ENCODE peak calls at places on chromosome 6, in nine cellular contexts. U is KBM-7, V is NCI-H774, J is fibroblast of mammary gland, M is NCI-H1417, H is C1 segment of cervical spinal cord, G is astrocyte of the hippocampus, I is AG08395, O is ELR. Y is an unnamed sample.

GRCh38 chr6:114096553-114097172 is 125.7 kb upstream of the HDAC2 start:
- DNase-seq in U (peak; percentile 30), V (peak; percentile 81), J (peak; percentile 19), M (peak; percentile 40), H (no peak), G (peak; percentile 65), I (peak; percentile 32), O (peak; percentile 73), Y (peak; percentile 51)

GRCh38 chr6:18207949-18208348 is 52.7 kb downstream of the KDM1B start:
- DNase-seq in U (no peak), V (peak; percentile 52), J (no peak), M (peak; percentile 81), H (no peak), G (no peak), I (no peak), O (no peak), Y (no peak)

GRCh38 chr6:15957655-15958169 is 171.2 kb upstream of the MYLIP start:
- DNase-seq in U (no peak), V (no peak), J (no peak), M (no peak), H (no peak), G (no peak), I (no peak), O (no peak), Y (no peak)

GRCh38 chr6:137722749-137723272 is 144.2 kb upstream of the TNFAIP3 start:
- DNase-seq in U (peak; percentile 27), V (no peak), J (no peak), M (no peak), H (no peak), G (no peak), I (no peak), O (no peak), Y (peak; percentile 14)

GRCh38 chr6:156557269-156557885 is 219.8 kb upstream of the ARID1B start:
- DNase-seq in U (peak; percentile 9), V (peak; percentile 99), J (no peak), M (peak; percentile 37), H (no peak), G (peak; percentile 81), I (peak; percentile 56), O (no peak), Y (peak; percentile 76)

GRCh38 chr6:151900897-151901485 is 93.5 kb downstream of the ESR1 start:
- DNase-seq in U (no peak), V (no peak), J (no peak), M (no peak), H (no peak), G (no peak), I (no peak), O (no peak), Y (no peak)

GRCh38 chr6:35209081-35209480 is 4.7 kb upstream of the SCUBE3 start:
- DNase-seq in U (no peak), V (peak; percentile 19), J (no peak), M (no peak), H (no peak), G (no peak), I (no peak), O (no peak), Y (no peak)

GRCh38 chr6:7589949-7590917 is at the start of gene SNRNP48:
- DNase-seq in U (peak; percentile 94), V (peak; percentile 88), J (peak; percentile 89), M (peak; percentile 96), H (peak; percentile 91), G (peak; percentile 97), I (peak; percentile 96), O (peak; percentile 95), Y (peak; percentile 95)

GRCh38 chr6:163752446-163752845 is 337.9 kb downstream of the QKI start:
- DNase-seq in U (no peak), V (no peak), J (no peak), M (no peak), H (no peak), G (no peak), I (no peak), O (no peak), Y (no peak)

GRCh38 chr6:5471044-5471443 is 209.7 kb downstream of the FARS2 start:
- DNase-seq in U (peak; percentile 75), V (peak; percentile 77), J (peak; percentile 64), M (peak; percentile 50), H (peak; percentile 12), G (peak; percentile 81), I (peak; percentile 75), O (peak; percentile 73), Y (peak; percentile 70)

GRCh38 chr6:148835920-148836441 is 89.2 kb downstream of the UST start:
- DNase-seq in U (no peak), V (no peak), J (peak; percentile 96), M (no peak), H (no peak), G (peak; percentile 66), I (peak; percentile 74), O (peak; percentile 76), Y (peak; percentile 75)

GRCh38 chr6:168640738-168641137 is 199.8 kb downstream of the SMOC2 start:
- DNase-seq in U (no peak), V (no peak), J (peak; percentile 10), M (no peak), H (no peak), G (no peak), I (no peak), O (no peak), Y (no peak)

GRCh38 chr6:1346556-1347186 is 34.8 kb downstream of the FOXQ1 start:
- DNase-seq in U (no peak), V (no peak), J (no peak), M (no peak), H (no peak), G (peak; percentile 57), I (no peak), O (no peak), Y (no peak)

GRCh38 chr6:7172605-7173185 is 64.9 kb downstream of the RREB1 start:
- DNase-seq in U (no peak), V (no peak), J (peak; percentile 82), M (no peak), H (no peak), G (peak; percentile 47), I (peak; percentile 74), O (no peak), Y (peak; percentile 80)

GRCh38 chr6:8085053-8085511 is 17.3 kb downstream of the EEF1E1 start:
- DNase-seq in U (no peak), V (no peak), J (peak; percentile 96), M (no peak), H (no peak), G (peak; percentile 86), I (no peak), O (peak; percentile 96), Y (peak; percentile 93)

GRCh38 chr6:85192186-85192585 is 257.7 kb upstream of the NT5E start:
- DNase-seq in U (no peak), V (no peak), J (peak; percentile 85), M (no peak), H (no peak), G (peak; percentile 30), I (peak; percentile 55), O (peak; percentile 13), Y (peak; percentile 44)

GRCh38 chr6:158131926-158132325 is 36.1 kb downstream of the SERAC1 start:
- DNase-seq in U (peak; percentile 47), V (no peak), J (peak; percentile 35), M (peak; percentile 15), H (no peak), G (no peak), I (peak; percentile 6), O (peak; percentile 64), Y (no peak)

GRCh38 chr6:145643760-145644159 is 91.6 kb downstream of the EPM2A start:
- DNase-seq in U (no peak), V (no peak), J (peak; percentile 81), M (no peak), H (no peak), G (no peak), I (no peak), O (peak; percentile 76), Y (peak; percentile 25)

GRCh38 chr6:35735452-35735851 is 1.4 kb upstream of the ARMC12 start:
- DNase-seq in U (no peak), V (no peak), J (no peak), M (no peak), H (no peak), G (no peak), I (no peak), O (no peak), Y (no peak)

GRCh38 chr6:148455225-148455624 is 112.6 kb downstream of the SASH1 start:
- DNase-seq in U (no peak), V (no peak), J (peak; percentile 94), M (no peak), H (no peak), G (no peak), I (no peak), O (peak; percentile 64), Y (peak; percentile 84)

GRCh38 chr6:146347690-146348089 is 195.9 kb upstream of the RAB32 start:
- DNase-seq in U (no peak), V (no peak), J (no peak), M (no peak), H (no peak), G (no peak), I (no peak), O (no peak), Y (no peak)

GRCh38 chr6:106122306-106122940 is 36.3 kb downstream of the PRDM1 start:
- DNase-seq in U (no peak), V (no peak), J (no peak), M (peak; percentile 78), H (no peak), G (no peak), I (no peak), O (no peak), Y (no peak)

GRCh38 chr6:79984261-79984660 is 20.2 kb upstream of the TTK start:
- DNase-seq in U (peak; percentile 6), V (no peak), J (peak; percentile 18), M (peak; percentile 70), H (no peak), G (peak; percentile 85), I (peak; percentile 13), O (peak; percentile 9), Y (peak; percentile 64)

GRCh38 chr6:154488802-154489437 is 21.6 kb downstream of the CNKSR3 start:
- DNase-seq in U (no peak), V (no peak), J (peak; percentile 89), M (no peak), H (no peak), G (peak; percentile 91), I (peak; percentile 76), O (peak; percentile 68), Y (peak; percentile 85)

GRCh38 chr6:145028144-145028818 is 707.0 kb downstream of the EPM2A start:
- DNase-seq in U (peak; percentile 43), V (no peak), J (peak; percentile 56), M (peak; percentile 45), H (no peak), G (peak; percentile 44), I (peak; percentile 55), O (peak; percentile 67), Y (peak; percentile 51)

GRCh38 chr6:26267083-26267589 is 97.9 kb upstream of the BTN3A2 start:
- DNase-seq in U (no peak), V (no peak), J (no peak), M (no peak), H (no peak), G (no peak), I (no peak), O (no peak), Y (no peak)

GRCh38 chr6:137707590-137708360 is 159.3 kb upstream of the TNFAIP3 start:
- DNase-seq in U (peak; percentile 73), V (peak; percentile 83), J (peak; percentile 87), M (peak; percentile 49), H (peak; percentile 11), G (peak; percentile 81), I (peak; percentile 75), O (peak; percentile 83), Y (peak; percentile 86)

GRCh38 chr6:34912715-34913464 is 23.8 kb downstream of the ANKS1A start:
- DNase-seq in U (peak; percentile 69), V (no peak), J (peak; percentile 85), M (no peak), H (no peak), G (peak; percentile 90), I (peak; percentile 81), O (peak; percentile 92), Y (peak; percentile 83)

GRCh38 chr6:152598858-152599537 is 38.2 kb downstream of the SYNE1 start:
- DNase-seq in U (no peak), V (no peak), J (peak; percentile 52), M (no peak), H (no peak), G (no peak), I (no peak), O (no peak), Y (no peak)

GRCh38 chr6:30037182-30037788 is 23.8 kb upstream of the POLR1H start:
- DNase-seq in U (peak; percentile 44), V (no peak), J (peak; percentile 24), M (no peak), H (no peak), G (peak; percentile 24), I (peak; percentile 33), O (peak; percentile 52), Y (peak; percentile 6)

GRCh38 chr6:153125032-153125431 is 6.0 kb downstream of the RGS17 start:
- DNase-seq in U (no peak), V (peak; percentile 71), J (no peak), M (no peak), H (no peak), G (no peak), I (no peak), O (no peak), Y (no peak)